ENCODE peak calls at places on chromosome 20, in four cellular contexts. Z is lung, W is body of pancreas, V is tibial artery. X is an unnamed sample.

GRCh38 chr20:60269571-60270162 is 311.4 kb downstream of the CDH26 start:
- DNase-seq in W (no peak), Z (no peak), V (no peak), X (no peak)

GRCh38 chr20:48986899-48987298 is 59.2 kb upstream of the CSE1L start:
- DNase-seq in V (no peak), W (peak; percentile 43), Z (no peak), X (no peak)

GRCh38 chr20:62638680-62639406 is 3.5 kb upstream of the SLCO4A1 start:
- DNase-seq in W (no peak), Z (no peak), V (no peak), X (no peak)

GRCh38 chr20:48238781-48239180 is 453.5 kb upstream of the SULF2 start:
- DNase-seq in Z (no peak), V (no peak), W (no peak), X (no peak)

GRCh38 chr20:57395111-57395959 is 4.1 kb downstream of the RBM38 start:
- DNase-seq in W (peak; percentile 65), V (peak; percentile 87), Z (no peak), X (peak; percentile 53)

GRCh38 chr20:28562510-28562898 is 2695.0 kb upstream of the DEFB115 start:
- DNase-seq in W (no peak), Z (no peak), V (no peak), X (no peak)

GRCh38 chr20:40254023-40254772 is 434.8 kb downstream of the MAFB start:
- DNase-seq in W (no peak), Z (no peak), V (no peak), X (no peak)

GRCh38 chr20:17871181-17871580 is 97.4 kb downstream of the SNX5 start:
- DNase-seq in Z (no peak), V (no peak), W (no peak), X (no peak)

GRCh38 chr20:51494241-51495110 is 48.0 kb downstream of the NFATC2 start:
- DNase-seq in V (no peak), W (no peak), Z (no peak), X (no peak)

GRCh38 chr20:39624316-39624715 is 662.2 kb downstream of the DHX35 start:
- DNase-seq in Z (no peak), V (no peak), W (no peak), X (no peak)

GRCh38 chr20:31860431-31861345 is 9.6 kb downstream of the DUSP15 start:
- DNase-seq in V (no peak), W (peak; percentile 53), Z (no peak), X (peak; percentile 40)

GRCh38 chr20:15882553-15882952 is 690.7 kb downstream of the KIF16B start:
- DNase-seq in V (no peak), W (no peak), Z (no peak), X (no peak)

GRCh38 chr20:1524004-1524403 is 32.8 kb upstream of the SIRPB2 start:
- DNase-seq in V (no peak), Z (no peak), W (no peak), X (no peak)
- H3K27ac ChIP-seq in V (no peak overlapping the region), Z (no peak overlapping the region), W (no peak overlapping the region), X (no peak overlapping the region)

DNA sequence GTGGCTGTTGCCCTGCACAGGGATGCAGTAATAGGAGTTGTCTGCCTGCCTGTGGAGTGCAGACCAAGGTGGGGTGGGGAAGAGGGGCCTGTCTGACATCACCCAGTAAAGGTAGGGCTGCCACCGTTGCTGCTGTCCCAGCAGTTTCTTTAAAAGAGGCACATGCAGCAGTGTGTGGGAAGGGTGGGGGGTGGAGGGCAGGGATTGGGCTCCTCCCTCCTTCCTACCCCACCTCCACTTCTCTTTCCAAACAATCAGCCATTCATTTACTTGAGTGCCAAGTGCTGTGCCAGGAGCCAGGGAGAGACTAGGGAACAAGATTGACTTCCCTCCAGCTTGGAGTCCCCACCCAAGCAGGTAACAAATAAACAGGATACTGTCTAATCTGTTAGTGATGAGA is 66.8 kb upstream of the MYL9 start:
- DNase-seq in Z (no peak), W (peak; percentile 65), V (no peak), X (no peak)
- H3K4me1 ChIP-seq in Z (peaks cover 48% of the 10 kb centered on the region), W (peaks cover 58% of the 10 kb centered on the region), V (no peaks in the 10 kb centered on the region), X (no peaks in the 10 kb centered on the region)

GRCh38 chr20:34514897-34515483 is 1.2 kb upstream of the DYNLRB1 start:
- DNase-seq in Z (no peak), V (no peak), W (no peak), X (no peak)
- H3K4me3 ChIP-seq in Z (no peak overlapping the region), V (peak overlapping the region; percentile 86), W (no peak overlapping the region), X (peak overlapping the region; percentile 74)

GRCh38 chr20:35698298-35699126 is 640 bp downstream of the NFS1 start:
- DNase-seq in V (no peak), W (no peak), Z (peak; percentile 27), X (peak; percentile 10)
- H3K27ac ChIP-seq in V (peak overlapping the region; percentile 94), W (peak overlapping the region; percentile 89), Z (peak overlapping the region; percentile 98), X (peak overlapping the region; percentile 85)

GRCh38 chr20:8036771-8037170 is 17.2 kb upstream of the TMX4 start:
- DNase-seq in W (no peak), V (no peak), Z (no peak), X (no peak)

GRCh38 chr20:8039048-8039447 is 19.5 kb upstream of the TMX4 start:
- DNase-seq in Z (no peak), V (no peak), W (no peak), X (no peak)

GRCh38 chr20:8032499-8032898 is 12.9 kb upstream of the TMX4 start:
- DNase-seq in W (no peak), V (no peak), Z (no peak), X (no peak)

GRCh38 chr20:8033447-8033846 is 13.9 kb upstream of the TMX4 start:
- DNase-seq in Z (no peak), W (no peak), V (no peak), X (no peak)
- H3K4me1 ChIP-seq in Z (no peaks in the 10 kb centered on the region), W (no peaks in the 10 kb centered on the region), V (no peaks in the 10 kb centered on the region), X (no peaks in the 10 kb centered on the region)

GRCh38 chr20:34771680-34772081 is 53.8 kb downstream of the NCOA6 start:
- DNase-seq in V (no peak), W (no peak), Z (no peak), X (no peak)
- H3K4me3 ChIP-seq in V (no peak overlapping the region), W (no peak overlapping the region), Z (no peak overlapping the region), X (no peak overlapping the region)

GRCh38 chr20:5774438-5774837 is 24.2 kb downstream of the SHLD1 start:
- DNase-seq in V (no peak), Z (no peak), W (no peak), X (no peak)
- H3K27ac ChIP-seq in V (no peak overlapping the region), Z (no peak overlapping the region), W (no peak overlapping the region), X (no peak overlapping the region)

DNA sequence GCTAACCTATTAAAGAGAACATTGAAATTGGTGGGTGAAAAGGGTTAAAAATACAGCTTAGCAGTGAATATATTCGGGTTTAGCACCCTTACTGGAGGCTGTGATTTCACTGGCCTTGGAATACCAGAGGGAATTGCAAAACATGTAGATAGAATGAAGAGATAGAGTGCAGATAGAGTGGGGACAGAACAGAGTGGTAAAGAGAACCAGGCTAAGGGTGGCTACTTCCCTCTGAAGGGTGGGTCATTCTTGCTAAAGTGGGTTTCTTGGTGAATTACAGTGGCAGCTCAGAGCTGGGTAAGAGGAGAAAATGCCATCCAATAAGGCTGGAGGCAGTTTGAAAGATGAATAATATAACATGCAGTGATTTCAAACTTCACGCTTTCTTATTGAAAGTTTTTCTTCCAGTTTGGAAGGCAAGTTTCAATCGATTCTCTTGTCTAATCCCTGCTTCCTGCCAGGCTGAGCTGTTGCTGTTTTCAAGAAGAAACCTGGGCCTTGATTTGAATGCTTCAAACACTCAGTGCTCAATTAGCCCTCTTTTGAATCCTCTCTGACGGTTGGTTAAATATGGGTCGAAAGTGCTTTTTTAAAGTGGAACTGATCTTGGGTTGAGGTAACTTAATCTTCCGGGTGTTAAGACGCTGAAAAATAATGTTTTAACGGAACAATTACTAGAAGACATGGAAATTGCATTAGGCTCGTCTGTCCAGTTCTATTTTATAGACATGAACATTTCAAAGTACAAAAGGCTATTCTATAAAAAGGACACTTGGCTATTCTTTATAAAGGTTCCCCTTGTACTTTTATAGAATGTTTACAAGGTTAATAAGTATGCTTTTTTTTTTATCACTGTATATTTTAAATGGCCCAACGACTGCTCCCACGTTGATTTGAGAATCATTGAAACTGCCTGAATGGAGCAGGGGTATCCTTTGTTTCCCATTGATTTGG is 203.3 kb downstream of the BCAS1 start:
- DNase-seq in W (no peak), Z (no peak), V (no peak), X (no peak)
- H3K4me1 ChIP-seq in W (peaks cover 70% of the 10 kb centered on the region), Z (peaks cover 8% of the 10 kb centered on the region), V (no peaks in the 10 kb centered on the region), X (peaks cover 17% of the 10 kb centered on the region)

GRCh38 chr20:45812157-45813005 is at the start of gene UBE2C:
- DNase-seq in W (peak; percentile 98), Z (peak; percentile 99), V (peak; percentile 99), X (peak; percentile 99)
- H3K4me3 ChIP-seq in W (peak within 1 kb of the TSS; percentile 41), Z (peak within 1 kb of the TSS; percentile 57), V (peak within 1 kb of the TSS; percentile 59), X (peak within 1 kb of the TSS; percentile 28)

DNA sequence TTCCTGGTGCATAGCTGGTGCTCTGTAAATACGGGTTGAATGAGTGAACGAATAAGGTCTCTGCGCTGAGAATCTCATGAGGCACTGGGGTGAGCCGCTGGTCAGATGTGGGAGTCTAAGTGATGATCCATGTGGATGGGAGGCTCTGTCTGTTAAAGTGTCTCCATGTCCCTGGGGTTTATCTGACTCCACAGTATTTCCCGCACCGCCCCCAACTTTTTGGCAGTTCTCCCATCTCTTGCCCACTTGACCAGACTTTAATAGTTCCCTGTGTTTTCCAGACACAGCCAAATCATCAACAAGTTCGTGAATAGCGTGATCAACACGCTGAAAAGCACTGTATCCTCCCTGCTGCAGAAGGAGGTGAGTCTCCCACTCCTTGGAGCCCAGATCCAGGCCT is 9.9 kb downstream of the BPIFA2 start:
- DNase-seq in V (no peak), W (no peak), Z (no peak), X (no peak)
- H3K27ac ChIP-seq in V (no peak overlapping the region), W (no peak overlapping the region), Z (no peak overlapping the region), X (no peak overlapping the region)